ENCODE peak calls at places on chromosomes 11 and 22, in seven cellular contexts. I is right lobe of liver, J is cardiac fibroblast, H is NCI-H2171 treated with DMSO at 0.1 percent for 48 hours, L is pons, V is astrocyte of the spinal cord, F is NCI-H1092. T is an unnamed sample.

GRCh38 chr22:24376606-24377005 is 50.8 kb upstream of the ADORA2A start:
- DNase-seq in I (no peak), J (no peak), H (no peak), L (no peak), V (no peak), F (no peak), T (no peak)

GRCh38 chr11:71179877-71180276 is 72.5 kb downstream of the SHANK2 start:
- DNase-seq in I (peak; percentile 33), J (no peak), H (no peak), L (no peak), V (no peak), F (no peak), T (no peak)

GRCh38 chr11:32034149-32034548 is 56.7 kb upstream of the RCN1 start:
- DNase-seq in I (no peak), J (peak; percentile 86), H (no peak), L (no peak), V (peak; percentile 92), F (no peak), T (no peak)

GRCh38 chr11:68311155-68312116 is 955 bp upstream of the LRP5 start:
- DNase-seq in I (no peak), J (no peak), H (no peak), L (no peak), V (no peak), F (no peak), T (no peak)

GRCh38 chr11:18408558-18409242 is 3.4 kb upstream of the LDHC start:
- DNase-seq in I (no peak), J (peak; percentile 15), H (no peak), L (no peak), V (peak; percentile 15), F (no peak), T (no peak)

GRCh38 chr22:50305658-50306566 is 1.5 kb downstream of the PLXNB2 start:
- DNase-seq in I (peak; percentile 90), J (peak; percentile 98), H (peak; percentile 75), L (peak; percentile 49), V (peak; percentile 89), F (no peak), T (peak; percentile 49)

GRCh38 chr22:45010532-45010900 is 711 bp upstream of the PHF21B start:
- DNase-seq in I (no peak), J (no peak), H (peak; percentile 77), L (no peak), V (no peak), F (no peak), T (no peak)

GRCh38 chr22:19568337-19569311 is 44.4 kb upstream of the CLDN5 start:
- DNase-seq in I (no peak), J (peak; percentile 84), H (no peak), L (no peak), V (peak; percentile 62), F (no peak), T (no peak)

GRCh38 chr11:129236850-129237249 is 44.7 kb upstream of the ARHGAP32 start:
- DNase-seq in I (no peak), J (no peak), H (no peak), L (no peak), V (no peak), F (no peak), T (no peak)

GRCh38 chr11:13073119-13073981 is 64.2 kb downstream of the RASSF10 start:
- DNase-seq in I (no peak), J (peak; percentile 10), H (no peak), L (no peak), V (peak; percentile 80), F (no peak), T (no peak)

GRCh38 chr11:133835258-133836075 is 9.8 kb downstream of the SPATA19 start:
- DNase-seq in I (no peak), J (peak; percentile 75), H (peak; percentile 50), L (peak; percentile 66), V (peak; percentile 29), F (peak; percentile 72), T (peak; percentile 63)

GRCh38 chr11:120399312-120399711 is 63.1 kb downstream of the ARHGEF12 start:
- DNase-seq in I (no peak), J (no peak), H (no peak), L (no peak), V (no peak), F (no peak), T (no peak)

GRCh38 chr11:69880803-69881445 is 61.7 kb upstream of the FGF3 start:
- DNase-seq in I (peak; percentile 11), J (no peak), H (no peak), L (no peak), V (no peak), F (no peak), T (no peak)

GRCh38 chr11:3197044-3197715 is 21.4 kb downstream of the MRGPRG start:
- DNase-seq in I (no peak), J (no peak), H (no peak), L (no peak), V (no peak), F (no peak), T (no peak)